ENCODE peak calls at places on chromosome 5, in eight cellular contexts. One of them, this sample, is unnamed.

GRCh38 chr5:55177078-55177477 is 4.1 kb upstream of the CDC20B start:
- DNase-seq in neural progenitor cell: no peak
- DNase-seq in T-helper 17 cell: no peak
- DNase-seq in stimulated activated CD8-positive, alpha-beta memory T cell treated with anti-CD3 and anti-CD28 coated beads, Interleukin-4, amount 100 ng/mL, for 24 hours: no peak
- DNase-seq in AG04450: no peak
- DNase-seq in heart left ventricle: no peak
- DNase-seq in AG09309: no peak
- DNase-seq in NCI-H2171 treated with DMSO at 0.1 percent for 48 hours: no peak
- DNase-seq in this sample: no peak

GRCh38 chr5:67972027-67972822 is 243.3 kb upstream of the PIK3R1 start:
- DNase-seq in AG04450: no peak
- DNase-seq in stimulated activated CD8-positive, alpha-beta memory T cell treated with anti-CD3 and anti-CD28 coated beads, Interleukin-4, amount 100 ng/mL, for 24 hours: no peak
- DNase-seq in T-helper 17 cell: no peak
- DNase-seq in NCI-H2171 treated with DMSO at 0.1 percent for 48 hours: no peak
- DNase-seq in AG09309: no peak
- DNase-seq in neural progenitor cell: no peak
- DNase-seq in heart left ventricle: no peak
- DNase-seq in this sample: peak

GRCh38 chr5:121315786-121316185 is 535.9 kb upstream of the FTMT start:
- DNase-seq in heart left ventricle: no peak
- DNase-seq in AG04450: no peak
- DNase-seq in neural progenitor cell: no peak
- DNase-seq in NCI-H2171 treated with DMSO at 0.1 percent for 48 hours: no peak
- DNase-seq in AG09309: no peak
- DNase-seq in stimulated activated CD8-positive, alpha-beta memory T cell treated with anti-CD3 and anti-CD28 coated beads, Interleukin-4, amount 100 ng/mL, for 24 hours: no peak
- DNase-seq in T-helper 17 cell: no peak
- DNase-seq in this sample: peak

GRCh38 chr5:19555876-19556275 is 432.1 kb downstream of the CDH18 start:
- DNase-seq in neural progenitor cell: no peak
- DNase-seq in AG04450: no peak
- DNase-seq in AG09309: no peak
- DNase-seq in heart left ventricle: no peak
- DNase-seq in T-helper 17 cell: no peak
- DNase-seq in NCI-H2171 treated with DMSO at 0.1 percent for 48 hours: no peak
- DNase-seq in stimulated activated CD8-positive, alpha-beta memory T cell treated with anti-CD3 and anti-CD28 coated beads, Interleukin-4, amount 100 ng/mL, for 24 hours: no peak
- DNase-seq in this sample: no peak

GRCh38 chr5:157511656-157512644 is 51.9 kb downstream of the NIPAL4 start:
- DNase-seq in T-helper 17 cell: no peak
- DNase-seq in heart left ventricle: peak
- DNase-seq in NCI-H2171 treated with DMSO at 0.1 percent for 48 hours: peak
- DNase-seq in AG04450: peak
- DNase-seq in AG09309: peak
- DNase-seq in stimulated activated CD8-positive, alpha-beta memory T cell treated with anti-CD3 and anti-CD28 coated beads, Interleukin-4, amount 100 ng/mL, for 24 hours: no peak
- DNase-seq in neural progenitor cell: peak
- DNase-seq in this sample: no peak

GRCh38 chr5:68464424-68464823 is 248.9 kb downstream of the PIK3R1 start:
- DNase-seq in stimulated activated CD8-positive, alpha-beta memory T cell treated with anti-CD3 and anti-CD28 coated beads, Interleukin-4, amount 100 ng/mL, for 24 hours: peak
- DNase-seq in NCI-H2171 treated with DMSO at 0.1 percent for 48 hours: no peak
- DNase-seq in heart left ventricle: no peak
- DNase-seq in AG04450: no peak
- DNase-seq in AG09309: no peak
- DNase-seq in T-helper 17 cell: no peak
- DNase-seq in neural progenitor cell: no peak
- DNase-seq in this sample: no peak

GRCh38 chr5:535781-536698 is 11.8 kb upstream of the SLC9A3 start:
- DNase-seq in AG09309: no peak
- DNase-seq in heart left ventricle: no peak
- DNase-seq in T-helper 17 cell: no peak
- DNase-seq in NCI-H2171 treated with DMSO at 0.1 percent for 48 hours: no peak
- DNase-seq in AG04450: no peak
- DNase-seq in neural progenitor cell: peak
- DNase-seq in stimulated activated CD8-positive, alpha-beta memory T cell treated with anti-CD3 and anti-CD28 coated beads, Interleukin-4, amount 100 ng/mL, for 24 hours: no peak
- DNase-seq in this sample: no peak

GRCh38 chr5:59745422-59745863 is 148.1 kb downstream of the PDE4D start:
- DNase-seq in AG09309: peak
- DNase-seq in stimulated activated CD8-positive, alpha-beta memory T cell treated with anti-CD3 and anti-CD28 coated beads, Interleukin-4, amount 100 ng/mL, for 24 hours: no peak
- DNase-seq in T-helper 17 cell: no peak
- DNase-seq in NCI-H2171 treated with DMSO at 0.1 percent for 48 hours: no peak
- DNase-seq in neural progenitor cell: no peak
- DNase-seq in AG04450: no peak
- DNase-seq in heart left ventricle: peak
- DNase-seq in this sample: peak

GRCh38 chr5:54533541-54534179 is 16.1 kb downstream of the SNX18 start:
- DNase-seq in neural progenitor cell: peak
- DNase-seq in stimulated activated CD8-positive, alpha-beta memory T cell treated with anti-CD3 and anti-CD28 coated beads, Interleukin-4, amount 100 ng/mL, for 24 hours: no peak
- DNase-seq in AG04450: no peak
- DNase-seq in NCI-H2171 treated with DMSO at 0.1 percent for 48 hours: no peak
- DNase-seq in AG09309: no peak
- DNase-seq in T-helper 17 cell: no peak
- DNase-seq in heart left ventricle: peak
- DNase-seq in this sample: no peak

GRCh38 chr5:91706785-91707520 is 323.8 kb upstream of the ARRDC3 start:
- DNase-seq in stimulated activated CD8-positive, alpha-beta memory T cell treated with anti-CD3 and anti-CD28 coated beads, Interleukin-4, amount 100 ng/mL, for 24 hours: no peak
- DNase-seq in AG09309: no peak
- DNase-seq in heart left ventricle: no peak
- DNase-seq in NCI-H2171 treated with DMSO at 0.1 percent for 48 hours: no peak
- DNase-seq in neural progenitor cell: no peak
- DNase-seq in T-helper 17 cell: no peak
- DNase-seq in AG04450: no peak
- DNase-seq in this sample: no peak

GRCh38 chr5:91109634-91110033 is 273.5 kb downstream of the ARRDC3 start:
- DNase-seq in AG04450: no peak
- DNase-seq in stimulated activated CD8-positive, alpha-beta memory T cell treated with anti-CD3 and anti-CD28 coated beads, Interleukin-4, amount 100 ng/mL, for 24 hours: no peak
- DNase-seq in neural progenitor cell: no peak
- DNase-seq in AG09309: peak
- DNase-seq in T-helper 17 cell: no peak
- DNase-seq in heart left ventricle: no peak
- DNase-seq in NCI-H2171 treated with DMSO at 0.1 percent for 48 hours: no peak
- DNase-seq in this sample: no peak

GRCh38 chr5:93915142-93915553 is 173.7 kb upstream of the POU5F2 start:
- DNase-seq in T-helper 17 cell: no peak
- DNase-seq in stimulated activated CD8-positive, alpha-beta memory T cell treated with anti-CD3 and anti-CD28 coated beads, Interleukin-4, amount 100 ng/mL, for 24 hours: no peak
- DNase-seq in heart left ventricle: no peak
- DNase-seq in AG09309: no peak
- DNase-seq in AG04450: peak
- DNase-seq in neural progenitor cell: peak
- DNase-seq in NCI-H2171 treated with DMSO at 0.1 percent for 48 hours: peak
- DNase-seq in this sample: peak

GRCh38 chr5:133222979-133223378 is 171.2 kb downstream of the HSPA4 start:
- DNase-seq in AG04450: no peak
- DNase-seq in stimulated activated CD8-positive, alpha-beta memory T cell treated with anti-CD3 and anti-CD28 coated beads, Interleukin-4, amount 100 ng/mL, for 24 hours: no peak
- DNase-seq in heart left ventricle: no peak
- DNase-seq in neural progenitor cell: peak
- DNase-seq in NCI-H2171 treated with DMSO at 0.1 percent for 48 hours: peak
- DNase-seq in T-helper 17 cell: no peak
- DNase-seq in AG09309: no peak
- DNase-seq in this sample: no peak

GRCh38 chr5:75886706-75887105 is 169.5 kb upstream of the POC5 start:
- DNase-seq in AG09309: no peak
- DNase-seq in neural progenitor cell: no peak
- DNase-seq in AG04450: no peak
- DNase-seq in stimulated activated CD8-positive, alpha-beta memory T cell treated with anti-CD3 and anti-CD28 coated beads, Interleukin-4, amount 100 ng/mL, for 24 hours: no peak
- DNase-seq in T-helper 17 cell: no peak
- DNase-seq in heart left ventricle: no peak
- DNase-seq in NCI-H2171 treated with DMSO at 0.1 percent for 48 hours: no peak
- DNase-seq in this sample: no peak

GRCh38 chr5:122312670-122312988 is 592 bp downstream of the SNCAIP start:
- DNase-seq in AG09309: no peak
- DNase-seq in neural progenitor cell: peak
- DNase-seq in stimulated activated CD8-positive, alpha-beta memory T cell treated with anti-CD3 and anti-CD28 coated beads, Interleukin-4, amount 100 ng/mL, for 24 hours: no peak
- DNase-seq in heart left ventricle: peak
- DNase-seq in NCI-H2171 treated with DMSO at 0.1 percent for 48 hours: no peak
- DNase-seq in AG04450: no peak
- DNase-seq in T-helper 17 cell: no peak
- DNase-seq in this sample: no peak

GRCh38 chr5:16152601-16153568 is 26.7 kb downstream of the MARCHF11 start:
- DNase-seq in stimulated activated CD8-positive, alpha-beta memory T cell treated with anti-CD3 and anti-CD28 coated beads, Interleukin-4, amount 100 ng/mL, for 24 hours: no peak
- DNase-seq in neural progenitor cell: no peak
- DNase-seq in AG09309: no peak
- DNase-seq in T-helper 17 cell: no peak
- DNase-seq in heart left ventricle: no peak
- DNase-seq in NCI-H2171 treated with DMSO at 0.1 percent for 48 hours: no peak
- DNase-seq in AG04450: no peak
- DNase-seq in this sample: no peak

GRCh38 chr5:157026789-157027424 is 32.0 kb downstream of the HAVCR1 start:
- DNase-seq in AG04450: no peak
- DNase-seq in T-helper 17 cell: no peak
- DNase-seq in NCI-H2171 treated with DMSO at 0.1 percent for 48 hours: peak
- DNase-seq in neural progenitor cell: peak
- DNase-seq in AG09309: no peak
- DNase-seq in heart left ventricle: no peak
- DNase-seq in stimulated activated CD8-positive, alpha-beta memory T cell treated with anti-CD3 and anti-CD28 coated beads, Interleukin-4, amount 100 ng/mL, for 24 hours: no peak
- DNase-seq in this sample: peak

GRCh38 chr5:100777680-100778281 is 125.3 kb downstream of the ST8SIA4 start:
- DNase-seq in neural progenitor cell: no peak
- DNase-seq in AG04450: peak
- DNase-seq in T-helper 17 cell: no peak
- DNase-seq in NCI-H2171 treated with DMSO at 0.1 percent for 48 hours: no peak
- DNase-seq in stimulated activated CD8-positive, alpha-beta memory T cell treated with anti-CD3 and anti-CD28 coated beads, Interleukin-4, amount 100 ng/mL, for 24 hours: no peak
- DNase-seq in AG09309: peak
- DNase-seq in heart left ventricle: peak
- DNase-seq in this sample: no peak

GRCh38 chr5:55151923-55152842 is 7.8 kb upstream of the GPX8 start:
- DNase-seq in neural progenitor cell: no peak
- DNase-seq in AG04450: peak
- DNase-seq in heart left ventricle: no peak
- DNase-seq in T-helper 17 cell: no peak
- DNase-seq in AG09309: peak
- DNase-seq in stimulated activated CD8-positive, alpha-beta memory T cell treated with anti-CD3 and anti-CD28 coated beads, Interleukin-4, amount 100 ng/mL, for 24 hours: no peak
- DNase-seq in NCI-H2171 treated with DMSO at 0.1 percent for 48 hours: no peak
- DNase-seq in this sample: no peak

GRCh38 chr5:27125856-27126255 is 87.5 kb upstream of the CDH9 start:
- DNase-seq in NCI-H2171 treated with DMSO at 0.1 percent for 48 hours: no peak
- DNase-seq in T-helper 17 cell: no peak
- DNase-seq in AG09309: no peak
- DNase-seq in AG04450: no peak
- DNase-seq in stimulated activated CD8-positive, alpha-beta memory T cell treated with anti-CD3 and anti-CD28 coated beads, Interleukin-4, amount 100 ng/mL, for 24 hours: no peak
- DNase-seq in neural progenitor cell: no peak
- DNase-seq in heart left ventricle: no peak
- DNase-seq in this sample: no peak

GRCh38 chr5:110386782-110387181 is 339.7 kb downstream of the TMEM232 start:
- DNase-seq in AG09309: no peak
- DNase-seq in T-helper 17 cell: no peak
- DNase-seq in stimulated activated CD8-positive, alpha-beta memory T cell treated with anti-CD3 and anti-CD28 coated beads, Interleukin-4, amount 100 ng/mL, for 24 hours: no peak
- DNase-seq in neural progenitor cell: no peak
- DNase-seq in AG04450: no peak
- DNase-seq in heart left ventricle: no peak
- DNase-seq in NCI-H2171 treated with DMSO at 0.1 percent for 48 hours: no peak
- DNase-seq in this sample: peak

GRCh38 chr5:168659286-168659847 is 80.2 kb upstream of the PANK3 start:
- DNase-seq in AG04450: no peak
- DNase-seq in heart left ventricle: no peak
- DNase-seq in AG09309: no peak
- DNase-seq in NCI-H2171 treated with DMSO at 0.1 percent for 48 hours: no peak
- DNase-seq in T-helper 17 cell: no peak
- DNase-seq in stimulated activated CD8-positive, alpha-beta memory T cell treated with anti-CD3 and anti-CD28 coated beads, Interleukin-4, amount 100 ng/mL, for 24 hours: no peak
- DNase-seq in neural progenitor cell: no peak
- DNase-seq in this sample: no peak

GRCh38 chr5:100667021-100667671 is 132.0 kb downstream of the FAM174A start:
- DNase-seq in NCI-H2171 treated with DMSO at 0.1 percent for 48 hours: no peak
- DNase-seq in AG04450: no peak
- DNase-seq in heart left ventricle: no peak
- DNase-seq in stimulated activated CD8-positive, alpha-beta memory T cell treated with anti-CD3 and anti-CD28 coated beads, Interleukin-4, amount 100 ng/mL, for 24 hours: no peak
- DNase-seq in neural progenitor cell: no peak
- DNase-seq in AG09309: no peak
- DNase-seq in T-helper 17 cell: no peak
- DNase-seq in this sample: no peak

GRCh38 chr5:31574777-31575176 is 42.7 kb downstream of the C5orf22 start:
- DNase-seq in AG04450: no peak
- DNase-seq in AG09309: no peak
- DNase-seq in NCI-H2171 treated with DMSO at 0.1 percent for 48 hours: no peak
- DNase-seq in neural progenitor cell: no peak
- DNase-seq in stimulated activated CD8-positive, alpha-beta memory T cell treated with anti-CD3 and anti-CD28 coated beads, Interleukin-4, amount 100 ng/mL, for 24 hours: no peak
- DNase-seq in T-helper 17 cell: no peak
- DNase-seq in heart left ventricle: no peak
- DNase-seq in this sample: no peak

GRCh38 chr5:77347435-77348098 is 137.1 kb downstream of the PDE8B start:
- DNase-seq in stimulated activated CD8-positive, alpha-beta memory T cell treated with anti-CD3 and anti-CD28 coated beads, Interleukin-4, amount 100 ng/mL, for 24 hours: no peak
- DNase-seq in T-helper 17 cell: no peak
- DNase-seq in heart left ventricle: no peak
- DNase-seq in neural progenitor cell: no peak
- DNase-seq in AG04450: no peak
- DNase-seq in NCI-H2171 treated with DMSO at 0.1 percent for 48 hours: no peak
- DNase-seq in AG09309: no peak
- DNase-seq in this sample: no peak

GRCh38 chr5:132779961-132780360 is 2.9 kb upstream of the SEPTIN8 start:
- DNase-seq in NCI-H2171 treated with DMSO at 0.1 percent for 48 hours: no peak
- DNase-seq in AG09309: no peak
- DNase-seq in neural progenitor cell: no peak
- DNase-seq in heart left ventricle: no peak
- DNase-seq in stimulated activated CD8-positive, alpha-beta memory T cell treated with anti-CD3 and anti-CD28 coated beads, Interleukin-4, amount 100 ng/mL, for 24 hours: no peak
- DNase-seq in AG04450: no peak
- DNase-seq in T-helper 17 cell: no peak
- DNase-seq in this sample: peak

GRCh38 chr5:77316871-77317661 is 106.6 kb downstream of the PDE8B start:
- DNase-seq in neural progenitor cell: no peak
- DNase-seq in stimulated activated CD8-positive, alpha-beta memory T cell treated with anti-CD3 and anti-CD28 coated beads, Interleukin-4, amount 100 ng/mL, for 24 hours: no peak
- DNase-seq in T-helper 17 cell: no peak
- DNase-seq in NCI-H2171 treated with DMSO at 0.1 percent for 48 hours: no peak
- DNase-seq in heart left ventricle: no peak
- DNase-seq in AG09309: no peak
- DNase-seq in AG04450: no peak
- DNase-seq in this sample: no peak

GRCh38 chr5:127838661-127839060 is 135.5 kb downstream of the CCDC192 start:
- DNase-seq in NCI-H2171 treated with DMSO at 0.1 percent for 48 hours: no peak
- DNase-seq in AG04450: no peak
- DNase-seq in heart left ventricle: no peak
- DNase-seq in AG09309: no peak
- DNase-seq in T-helper 17 cell: no peak
- DNase-seq in stimulated activated CD8-positive, alpha-beta memory T cell treated with anti-CD3 and anti-CD28 coated beads, Interleukin-4, amount 100 ng/mL, for 24 hours: no peak
- DNase-seq in neural progenitor cell: peak
- DNase-seq in this sample: no peak

GRCh38 chr5:74464512-74465209 is 175.9 kb downstream of the ENC1 start:
- DNase-seq in AG04450: no peak
- DNase-seq in neural progenitor cell: no peak
- DNase-seq in stimulated activated CD8-positive, alpha-beta memory T cell treated with anti-CD3 and anti-CD28 coated beads, Interleukin-4, amount 100 ng/mL, for 24 hours: no peak
- DNase-seq in T-helper 17 cell: no peak
- DNase-seq in AG09309: peak
- DNase-seq in heart left ventricle: no peak
- DNase-seq in NCI-H2171 treated with DMSO at 0.1 percent for 48 hours: peak
- DNase-seq in this sample: no peak

GRCh38 chr5:128197911-128198522 is 114.5 kb downstream of the SLC12A2 start:
- DNase-seq in AG04450: no peak
- DNase-seq in NCI-H2171 treated with DMSO at 0.1 percent for 48 hours: no peak
- DNase-seq in T-helper 17 cell: no peak
- DNase-seq in AG09309: no peak
- DNase-seq in stimulated activated CD8-positive, alpha-beta memory T cell treated with anti-CD3 and anti-CD28 coated beads, Interleukin-4, amount 100 ng/mL, for 24 hours: no peak
- DNase-seq in heart left ventricle: no peak
- DNase-seq in neural progenitor cell: no peak
- DNase-seq in this sample: peak

GRCh38 chr5:60550311-60550710 is 149.7 kb downstream of the DEPDC1B start:
- DNase-seq in AG04450: no peak
- DNase-seq in stimulated activated CD8-positive, alpha-beta memory T cell treated with anti-CD3 and anti-CD28 coated beads, Interleukin-4, amount 100 ng/mL, for 24 hours: no peak
- DNase-seq in T-helper 17 cell: no peak
- DNase-seq in NCI-H2171 treated with DMSO at 0.1 percent for 48 hours: no peak
- DNase-seq in heart left ventricle: no peak
- DNase-seq in neural progenitor cell: no peak
- DNase-seq in AG09309: no peak
- DNase-seq in this sample: no peak

GRCh38 chr5:112036206-112036605 is 279.2 kb upstream of the NREP start:
- DNase-seq in neural progenitor cell: no peak
- DNase-seq in heart left ventricle: no peak
- DNase-seq in NCI-H2171 treated with DMSO at 0.1 percent for 48 hours: no peak
- DNase-seq in T-helper 17 cell: no peak
- DNase-seq in AG09309: peak
- DNase-seq in AG04450: no peak
- DNase-seq in stimulated activated CD8-positive, alpha-beta memory T cell treated with anti-CD3 and anti-CD28 coated beads, Interleukin-4, amount 100 ng/mL, for 24 hours: no peak
- DNase-seq in this sample: no peak

GRCh38 chr5:34866989-34867471 is 28.1 kb downstream of the TTC23L start:
- DNase-seq in NCI-H2171 treated with DMSO at 0.1 percent for 48 hours: no peak
- DNase-seq in AG09309: no peak
- DNase-seq in heart left ventricle: no peak
- DNase-seq in neural progenitor cell: no peak
- DNase-seq in T-helper 17 cell: no peak
- DNase-seq in AG04450: no peak
- DNase-seq in stimulated activated CD8-positive, alpha-beta memory T cell treated with anti-CD3 and anti-CD28 coated beads, Interleukin-4, amount 100 ng/mL, for 24 hours: no peak
- DNase-seq in this sample: no peak

GRCh38 chr5:72613515-72613914 is 106.3 kb upstream of the ZNF366 start:
- DNase-seq in neural progenitor cell: no peak
- DNase-seq in AG09309: no peak
- DNase-seq in heart left ventricle: no peak
- DNase-seq in stimulated activated CD8-positive, alpha-beta memory T cell treated with anti-CD3 and anti-CD28 coated beads, Interleukin-4, amount 100 ng/mL, for 24 hours: no peak
- DNase-seq in NCI-H2171 treated with DMSO at 0.1 percent for 48 hours: no peak
- DNase-seq in T-helper 17 cell: no peak
- DNase-seq in AG04450: no peak
- DNase-seq in this sample: no peak

This sample was measured in NCI-H82.